ENCODE peak calls at places on chromosome 1, in seven cellular contexts. D is HTR-8/SVneo; R is H9; H is omental fat pad; Q is PC-3; A is NCI-H187; B is CD4-positive, alpha-beta T cell. M is an unnamed sample.

GRCh38 chr1:22163578-22163977 is 20.7 kb upstream of the WNT4 start:
- DNase-seq in R (no peak), Q (no peak), B (no peak), D (no peak), A (no peak), H (no peak), M (no peak)

GRCh38 chr1:37605806-37606474 is 10.2 kb upstream of the GNL2 start:
- DNase-seq in D (no peak), A (no peak), R (no peak), B (no peak), H (no peak), Q (no peak), M (no peak)

GRCh38 chr1:66954208-66954607 is 29.4 kb downstream of the MIER1 start:
- DNase-seq in H (no peak), D (no peak), R (no peak), Q (no peak), A (no peak), B (no peak), M (no peak)

GRCh38 chr1:171446396-171446795 is 38.9 kb upstream of the PRRC2C start:
- DNase-seq in A (no peak), D (no peak), B (no peak), R (no peak), H (no peak), Q (no peak), M (no peak)

GRCh38 chr1:33709780-33710713 is 153.8 kb upstream of the HMGB4 start:
- DNase-seq in Q (no peak), B (no peak), R (no peak), H (no peak), A (no peak), D (no peak), M (no peak)

GRCh38 chr1:207935166-207935583 is 24.2 kb upstream of the CD34 start:
- DNase-seq in A (no peak), D (no peak), H (no peak), R (no peak), Q (no peak), B (no peak), M (no peak)

GRCh38 chr1:175192111-175192629 is 406 bp downstream of the KIAA0040 start:
- DNase-seq in H (peak; percentile 42), D (no peak), R (peak; percentile 53), A (peak; percentile 24), B (peak; percentile 9), Q (peak; percentile 71), M (no peak)

GRCh38 chr1:41501581-41501980 is 17.1 kb upstream of the EDN2 start:
- DNase-seq in A (no peak), Q (peak; percentile 78), D (no peak), H (no peak), R (no peak), B (no peak), M (no peak)

GRCh38 chr1:225427249-225428065 is at the start of gene LBR:
- DNase-seq in H (no peak), B (peak; percentile 25), D (no peak), Q (peak; percentile 43), A (no peak), R (no peak), M (no peak)

GRCh38 chr1:11338351-11338809 is 65.4 kb downstream of the UBIAD1 start:
- DNase-seq in Q (no peak), R (no peak), D (no peak), B (no peak), H (no peak), A (no peak), M (no peak)

GRCh38 chr1:109986054-109986444 is 1.5 kb downstream of the AHCYL1 start:
- DNase-seq in D (no peak), R (no peak), A (no peak), Q (no peak), H (no peak), B (no peak), M (no peak)

GRCh38 chr1:34977858-34978257 is 7.3 kb downstream of the TMEM35B start:
- DNase-seq in Q (no peak), A (no peak), H (no peak), R (no peak), B (no peak), D (no peak), M (no peak)

GRCh38 chr1:155261401-155261887 is 716 bp downstream of the SCAMP3 start:
- DNase-seq in R (no peak), Q (no peak), D (no peak), B (no peak), A (no peak), H (no peak), M (no peak)

GRCh38 chr1:226061793-226062557 is 541 bp upstream of the H3-3A start:
- DNase-seq in B (peak; percentile 37), H (no peak), A (peak; percentile 14), Q (peak; percentile 89), D (peak; percentile 85), R (peak; percentile 78), M (peak; percentile 33)

GRCh38 chr1:15106608-15107007 is 46.9 kb upstream of the TMEM51 start:
- DNase-seq in D (no peak), Q (peak; percentile 12), A (no peak), B (no peak), R (no peak), H (no peak), M (no peak)

GRCh38 chr1:209375097-209375496 is 208.4 kb upstream of the CAMK1G start:
- DNase-seq in Q (no peak), A (no peak), H (no peak), B (no peak), R (no peak), D (peak; percentile 13), M (no peak)

GRCh38 chr1:205355054-205355453 is 1.7 kb downstream of the KLHDC8A start:
- DNase-seq in Q (peak; percentile 87), B (no peak), A (no peak), D (no peak), R (no peak), H (no peak), M (no peak)

GRCh38 chr1:161427733-161428516 is 60.2 kb upstream of the CFAP126 start:
- DNase-seq in A (no peak), Q (no peak), B (no peak), D (peak; percentile 49), H (no peak), R (peak; percentile 71), M (no peak)

GRCh38 chr1:203084588-203085527 is 954 bp downstream of the MYOG start:
- DNase-seq in R (peak; percentile 78), D (no peak), Q (peak; percentile 42), H (no peak), A (no peak), B (no peak), M (no peak)

GRCh38 chr1:155003766-155004351 is 1.3 kb downstream of the ZBTB7B start:
- DNase-seq in R (peak; percentile 76), D (peak; percentile 55), B (no peak), A (no peak), H (no peak), Q (peak; percentile 59), M (no peak)

GRCh38 chr1:54230507-54231339 is 30.8 kb downstream of the MRPL37 start:
- DNase-seq in H (no peak), D (no peak), R (no peak), Q (no peak), B (no peak), A (no peak), M (no peak)

GRCh38 chr1:154006136-154006535 is 15.6 kb downstream of the RPS27 start:
- DNase-seq in B (no peak), R (no peak), A (no peak), H (no peak), Q (no peak), D (no peak), M (no peak)

GRCh38 chr1:203281851-203282661 is 23.3 kb upstream of the BTG2 start:
- DNase-seq in H (no peak), D (no peak), B (no peak), A (no peak), R (no peak), Q (no peak), M (no peak)

GRCh38 chr1:111082421-111083192 is 57.3 kb downstream of the DRAM2 start:
- DNase-seq in A (no peak), R (no peak), B (no peak), D (no peak), Q (peak; percentile 8), H (no peak), M (no peak)

GRCh38 chr1:10835423-10836421 is 39.3 kb upstream of the CASZ1 start:
- DNase-seq in A (peak; percentile 78), H (no peak), D (peak; percentile 63), B (no peak), R (peak; percentile 97), Q (peak; percentile 52), M (peak; percentile 85)

GRCh38 chr1:211606327-211606913 is 27.5 kb upstream of the SLC30A1 start:
- DNase-seq in H (no peak), B (no peak), R (no peak), Q (no peak), A (no peak), D (no peak), M (no peak)

GRCh38 chr1:30604801-30605440 is 118.5 kb downstream of the MATN1 start:
- DNase-seq in B (no peak), D (no peak), R (no peak), A (no peak), Q (no peak), H (no peak), M (no peak)

GRCh38 chr1:39898648-39899603 is 2.8 kb downstream of the MYCL start:
- DNase-seq in A (no peak), D (peak; percentile 66), H (no peak), Q (peak; percentile 47), R (peak; percentile 93), B (no peak), M (no peak)

GRCh38 chr1:39635205-39635870 is 4.1 kb downstream of the HEYL start:
- DNase-seq in H (no peak), B (no peak), D (no peak), Q (no peak), R (no peak), A (no peak), M (no peak)

GRCh38 chr1:81998165-81998564 is 197.4 kb downstream of the ADGRL2 start:
- DNase-seq in D (no peak), H (no peak), A (no peak), B (no peak), Q (no peak), R (no peak), M (no peak)

GRCh38 chr1:207282496-207283380 is 38.7 kb upstream of the CD55 start:
- DNase-seq in R (no peak), D (no peak), A (no peak), H (no peak), B (no peak), Q (peak; percentile 64), M (no peak)

GRCh38 chr1:27934818-27935549 is at the start of gene SMPDL3B:
- DNase-seq in D (peak; percentile 59), A (peak; percentile 36), R (peak; percentile 96), Q (peak; percentile 90), B (no peak), H (no peak), M (no peak)

GRCh38 chr1:59678809-59679228 is 135.9 kb upstream of the HOOK1 start:
- DNase-seq in R (no peak), Q (peak; percentile 43), B (no peak), D (peak; percentile 77), A (no peak), H (no peak), M (no peak)

M was measured in NCI-H1417 treated with DMSO at 0.1 percent for 48 hours.